ENCODE peak calls at places on chromosomes 7 and 10, in four cellular contexts. One of them, this sample, is unnamed.
A peak's percentile ranks its signal among the peaks of the same experiment; 100 is the strongest.

GRCh38 chr7:29204491-29205281 is 10.1 kb downstream of the CHN2 start:
- DNase-seq in endodermal cell: no peak
- DNase-seq in tibial nerve: no peak
- DNase-seq in brain microvascular endothelial cell: no peak
- DNase-seq in this sample: no peak

GRCh38 chr10:109166935-109167334 is 756.4 kb downstream of the XPNPEP1 start:
- DNase-seq in endodermal cell: no peak
- DNase-seq in tibial nerve: no peak
- DNase-seq in brain microvascular endothelial cell: no peak
- DNase-seq in this sample: no peak

GRCh38 chr7:79454325-79454960 is 976 bp upstream of the MAGI2 start:
- DNase-seq in endodermal cell: peak; percentile 78
- DNase-seq in tibial nerve: peak; percentile 13
- DNase-seq in brain microvascular endothelial cell: peak; percentile 45
- DNase-seq in this sample: peak; percentile 84

GRCh38 chr10:17747883-17748550 is 4.0 kb upstream of the TMEM236 start:
- DNase-seq in endodermal cell: no peak
- DNase-seq in tibial nerve: no peak
- DNase-seq in brain microvascular endothelial cell: no peak
- DNase-seq in this sample: no peak

GRCh38 chr10:126070815-126071214 is 174.5 kb downstream of the FANK1 start:
- DNase-seq in endodermal cell: no peak
- DNase-seq in tibial nerve: no peak
- DNase-seq in brain microvascular endothelial cell: no peak
- DNase-seq in this sample: no peak

GRCh38 chr7:16753102-16753931 is at the start of gene TSPAN13:
- DNase-seq in endodermal cell: peak; percentile 99
- DNase-seq in tibial nerve: peak; percentile 13
- DNase-seq in brain microvascular endothelial cell: peak; percentile 68
- DNase-seq in this sample: peak; percentile 89

GRCh38 chr10:124053971-124054370 is 39.4 kb downstream of the CHST15 start:
- DNase-seq in endodermal cell: no peak
- DNase-seq in tibial nerve: no peak
- DNase-seq in brain microvascular endothelial cell: no peak
- DNase-seq in this sample: peak; percentile 1

GRCh38 chr7:97573065-97573464 is 158.8 kb upstream of the TAC1 start:
- DNase-seq in endodermal cell: no peak
- DNase-seq in tibial nerve: no peak
- DNase-seq in brain microvascular endothelial cell: no peak
- DNase-seq in this sample: no peak

GRCh38 chr7:95470452-95470851 is 15.3 kb upstream of the ASB4 start:
- DNase-seq in endodermal cell: no peak
- DNase-seq in tibial nerve: no peak
- DNase-seq in brain microvascular endothelial cell: peak; percentile 81
- DNase-seq in this sample: no peak

GRCh38 chr10:3616880-3617279 is 168.1 kb downstream of the KLF6 start:
- DNase-seq in endodermal cell: no peak
- DNase-seq in tibial nerve: no peak
- DNase-seq in brain microvascular endothelial cell: no peak
- DNase-seq in this sample: no peak

GRCh38 chr7:66281678-66282593 is 76.8 kb downstream of the TPST1 start:
- DNase-seq in endodermal cell: no peak
- DNase-seq in tibial nerve: no peak
- DNase-seq in brain microvascular endothelial cell: peak; percentile 94
- DNase-seq in this sample: peak; percentile 70

GRCh38 chr7:28768577-28769147 is 189.5 kb downstream of the TRIL start:
- DNase-seq in endodermal cell: no peak
- DNase-seq in tibial nerve: no peak
- DNase-seq in brain microvascular endothelial cell: peak; percentile 68
- DNase-seq in this sample: no peak

GRCh38 chr10:35535136-35535535 is 70.0 kb upstream of the GJD4 start:
- DNase-seq in endodermal cell: no peak
- DNase-seq in tibial nerve: no peak
- DNase-seq in brain microvascular endothelial cell: no peak
- DNase-seq in this sample: no peak

GRCh38 chr10:3955493-3955892 is 170.5 kb upstream of the KLF6 start:
- DNase-seq in endodermal cell: peak; percentile 77
- DNase-seq in tibial nerve: no peak
- DNase-seq in brain microvascular endothelial cell: peak; percentile 60
- DNase-seq in this sample: no peak

GRCh38 chr7:134645935-134646334 is 718 bp upstream of the BPGM start:
- DNase-seq in endodermal cell: no peak
- DNase-seq in tibial nerve: no peak
- DNase-seq in brain microvascular endothelial cell: peak; percentile 52
- DNase-seq in this sample: no peak

GRCh38 chr7:32891046-32891799 is at the start of gene KBTBD2:
- DNase-seq in endodermal cell: peak; percentile 92
- DNase-seq in tibial nerve: peak; percentile 55
- DNase-seq in brain microvascular endothelial cell: peak; percentile 72
- DNase-seq in this sample: peak; percentile 95

GRCh38 chr7:37352974-37353948 is 95.4 kb downstream of the ELMO1 start:
- DNase-seq in endodermal cell: peak; percentile 79
- DNase-seq in tibial nerve: no peak
- DNase-seq in brain microvascular endothelial cell: no peak
- DNase-seq in this sample: peak; percentile 51

GRCh38 chr10:80599424-80599847 is 61.7 kb downstream of the SH2D4B start:
- DNase-seq in endodermal cell: peak; percentile 92
- DNase-seq in tibial nerve: no peak
- DNase-seq in brain microvascular endothelial cell: peak; percentile 31
- DNase-seq in this sample: no peak

GRCh38 chr7:30476401-30477145 is 2.0 kb downstream of the NOD1 start:
- DNase-seq in endodermal cell: no peak
- DNase-seq in tibial nerve: no peak
- DNase-seq in brain microvascular endothelial cell: no peak
- DNase-seq in this sample: no peak

GRCh38 chr10:28678687-28679457 is 1.6 kb downstream of the BAMBI start:
- DNase-seq in endodermal cell: no peak
- DNase-seq in tibial nerve: no peak
- DNase-seq in brain microvascular endothelial cell: no peak
- DNase-seq in this sample: no peak

GRCh38 chr10:28674782-28675181 is 2.5 kb upstream of the BAMBI start:
- DNase-seq in endodermal cell: peak; percentile 47
- DNase-seq in tibial nerve: no peak
- DNase-seq in brain microvascular endothelial cell: no peak
- DNase-seq in this sample: no peak

GRCh38 chr10:28677889-28678686 is 767 bp downstream of the BAMBI start:
- DNase-seq in endodermal cell: peak; percentile 78
- DNase-seq in tibial nerve: no peak
- DNase-seq in brain microvascular endothelial cell: no peak
- DNase-seq in this sample: peak; percentile 83

GRCh38 chr10:28676297-28676967 is 889 bp upstream of the BAMBI start:
- DNase-seq in endodermal cell: peak; percentile 91
- DNase-seq in tibial nerve: no peak
- DNase-seq in brain microvascular endothelial cell: no peak
- DNase-seq in this sample: no peak

DNA sequence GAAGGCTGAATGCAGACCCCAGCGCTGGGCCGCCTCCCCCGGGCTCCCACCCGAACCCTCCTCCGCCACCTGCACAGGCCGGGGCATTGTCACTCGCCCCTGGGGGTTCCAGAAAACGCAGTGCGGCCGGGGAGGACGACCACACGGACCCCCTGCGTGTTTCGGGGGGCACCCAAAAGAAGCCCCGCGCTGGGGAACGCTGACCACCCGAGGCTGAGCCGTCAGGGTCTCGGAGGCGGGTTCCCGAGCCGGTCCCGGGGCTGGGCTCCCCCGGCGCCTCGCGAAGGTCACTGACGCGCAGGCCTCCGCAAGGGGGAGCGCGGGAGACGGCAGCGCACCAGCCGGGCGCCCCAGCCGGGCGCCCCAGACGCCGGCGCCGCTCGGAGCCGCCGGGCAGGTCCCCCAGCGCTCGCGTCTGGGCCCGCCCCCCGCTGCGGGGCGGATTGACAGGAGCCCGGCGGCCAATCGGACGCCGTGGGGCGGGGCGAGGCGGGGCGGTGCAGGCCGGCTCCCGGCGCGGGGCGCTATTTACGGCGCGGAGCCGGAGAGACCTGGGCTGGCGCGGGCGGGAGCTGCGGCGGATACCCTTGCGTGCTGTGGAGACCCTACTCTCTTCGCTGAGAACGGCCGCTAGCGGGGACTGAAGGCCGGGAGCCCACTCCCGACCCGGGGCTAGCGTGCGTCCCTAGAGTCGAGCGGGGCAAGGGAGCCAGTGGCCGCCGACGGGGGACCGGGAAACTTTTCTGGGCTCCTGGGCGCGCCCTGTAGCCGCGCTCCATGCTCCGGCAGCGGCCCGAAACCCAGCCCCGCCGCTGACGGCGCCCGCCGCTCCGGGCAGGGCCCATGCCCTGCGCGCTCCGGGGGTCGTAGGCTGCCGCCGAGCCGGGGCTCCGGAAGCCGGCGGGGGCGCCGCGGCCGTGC is at the start of gene BAMBI:
- DNase-seq in endodermal cell: peak; percentile 95
- DNase-seq in tibial nerve: peak; percentile 79
- DNase-seq in brain microvascular endothelial cell: peak; percentile 79
- DNase-seq in this sample: peak; percentile 94
- H3K27me3 ChIP-seq in endodermal cell: peaks cover 28% of the 10 kb centered on the region
- H3K27me3 ChIP-seq in tibial nerve: peaks cover 13% of the 10 kb centered on the region
- H3K27me3 ChIP-seq in brain microvascular endothelial cell: no peaks in the 10 kb centered on the region
- H3K27me3 ChIP-seq in this sample: no peaks in the 10 kb centered on the region

DNA sequence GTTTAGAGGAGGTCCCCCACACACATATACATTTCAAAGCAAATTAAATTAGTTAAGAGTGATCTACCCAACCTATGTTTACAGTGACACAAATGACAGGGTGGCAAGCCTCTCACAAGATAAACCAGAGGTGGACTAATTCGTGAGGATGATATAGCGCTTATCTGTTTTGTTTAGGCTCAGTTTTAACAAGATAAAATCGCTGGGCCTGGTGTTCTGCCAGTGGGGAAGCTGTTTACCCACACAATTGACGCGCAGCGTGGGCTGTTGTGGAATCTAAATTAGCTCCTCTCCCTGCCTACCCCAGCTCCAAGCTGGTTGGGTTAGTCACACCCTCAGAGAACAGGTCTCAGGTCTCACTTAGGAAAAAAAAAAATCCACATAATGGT is 16.7 kb upstream of the PLXNA4 start:
- DNase-seq in endodermal cell: peak; percentile 55
- DNase-seq in tibial nerve: no peak
- DNase-seq in brain microvascular endothelial cell: no peak
- DNase-seq in this sample: no peak
- H3K27me3 ChIP-seq in endodermal cell: peaks cover 9% of the 10 kb centered on the region
- H3K27me3 ChIP-seq in tibial nerve: peaks cover 6% of the 10 kb centered on the region
- H3K27me3 ChIP-seq in brain microvascular endothelial cell: no peaks in the 10 kb centered on the region
- H3K27me3 ChIP-seq in this sample: peaks cover 2% of the 10 kb centered on the region

GRCh38 chr10:117519895-117520294 is 22.7 kb upstream of the EMX2 start:
- DNase-seq in endodermal cell: no peak
- DNase-seq in tibial nerve: no peak
- DNase-seq in brain microvascular endothelial cell: no peak
- DNase-seq in this sample: no peak

GRCh38 chr10:117519366-117519765 is 23.2 kb upstream of the EMX2 start:
- DNase-seq in endodermal cell: peak; percentile 7
- DNase-seq in tibial nerve: no peak
- DNase-seq in brain microvascular endothelial cell: no peak
- DNase-seq in this sample: no peak

GRCh38 chr10:117514971-117515370 is 27.6 kb upstream of the EMX2 start:
- DNase-seq in endodermal cell: peak; percentile 11
- DNase-seq in tibial nerve: no peak
- DNase-seq in brain microvascular endothelial cell: no peak
- DNase-seq in this sample: no peak

DNA sequence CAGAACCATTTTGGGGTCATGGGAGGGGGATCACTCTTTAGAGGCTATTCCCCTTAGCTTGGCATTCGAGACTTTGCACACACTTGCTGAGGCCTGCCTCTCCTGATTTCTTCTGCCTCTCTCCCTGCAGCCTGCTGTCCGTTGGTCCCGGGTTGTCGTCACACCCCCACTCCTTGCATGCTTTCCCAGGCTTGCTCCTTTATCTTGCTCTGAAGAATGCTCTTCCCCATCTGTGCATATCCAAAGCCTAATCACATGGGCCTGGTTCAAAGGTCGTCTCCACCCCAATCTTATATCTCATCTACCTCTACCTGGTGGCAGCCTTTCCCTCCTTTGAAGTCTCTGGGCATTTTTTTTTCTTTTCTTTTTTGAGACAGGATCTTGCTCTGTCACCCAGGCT is 24.3 kb upstream of the EMX2 start:
- DNase-seq in endodermal cell: peak; percentile 42
- DNase-seq in tibial nerve: no peak
- DNase-seq in brain microvascular endothelial cell: no peak
- DNase-seq in this sample: no peak
- H3K27me3 ChIP-seq in endodermal cell: peaks cover 45% of the 10 kb centered on the region
- H3K27me3 ChIP-seq in tibial nerve: peaks cover 26% of the 10 kb centered on the region
- H3K27me3 ChIP-seq in brain microvascular endothelial cell: no peaks in the 10 kb centered on the region
- H3K27me3 ChIP-seq in this sample: peaks cover 2% of the 10 kb centered on the region

DNA sequence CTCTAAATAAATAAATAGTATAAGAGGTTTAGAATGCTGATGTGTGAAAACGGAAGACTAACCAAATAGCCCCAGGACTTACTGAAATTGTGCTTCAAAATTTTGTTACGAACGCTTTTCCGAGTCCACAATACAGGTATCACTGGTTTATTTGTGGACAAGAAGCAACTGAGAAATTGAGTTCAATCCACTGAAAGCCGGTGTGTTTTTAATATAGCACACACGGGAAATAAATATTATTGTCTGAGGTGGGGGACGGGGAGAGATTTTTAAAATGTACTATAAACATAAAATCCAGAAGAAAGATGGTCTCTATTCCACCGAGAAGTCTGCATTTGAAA is 598 bp downstream of the SLC16A12 start:
- DNase-seq in endodermal cell: no peak
- DNase-seq in tibial nerve: no peak
- DNase-seq in brain microvascular endothelial cell: no peak
- DNase-seq in this sample: no peak
- H3K27me3 ChIP-seq in endodermal cell: peaks cover 62% of the 10 kb centered on the region
- H3K27me3 ChIP-seq in tibial nerve: peaks cover 49% of the 10 kb centered on the region
- H3K27me3 ChIP-seq in brain microvascular endothelial cell: no peaks in the 10 kb centered on the region
- H3K27me3 ChIP-seq in this sample: no peaks in the 10 kb centered on the region

This sample was measured in aorta.